ENCODE peak calls at places on chromosomes 5 and 9, in ten cellular contexts. V is body of pancreas; P is IMR-90; H is Caco-2; Z is breast epithelium; Q is right lobe of liver; M is CD8-positive, alpha-beta memory T cell; R is GM23338; Y is Panc1; L is heart left ventricle. C is an unnamed sample. For H3K4me1 and H3K36me3, the result is how much of the 10 kb centered on the place peaks cover.

GRCh38 chr9:20524776-20525175 is 97.5 kb downstream of the MLLT3 start:
- DNase-seq in M (no peak), P (no peak), Q (no peak), Y (no peak), L (no peak), Z (no peak), R (peak), V (no peak), H (no peak), C (no peak)

GRCh38 chr9:111362526-111362925 is 32.5 kb upstream of the OR2K2 start:
- DNase-seq in M (no peak), Q (no peak), P (no peak), Y (no peak), V (no peak), H (no peak), L (no peak), Z (no peak), R (no peak), C (no peak)

GRCh38 chr5:172596638-172597231 is 44.3 kb upstream of the NEURL1B start:
- DNase-seq in L (no peak), P (no peak), M (no peak), H (peak), Y (no peak), R (no peak), Q (no peak), V (no peak), Z (no peak), C (no peak)

GRCh38 chr9:128683340-128684064 is 5.5 kb upstream of the SET start:
- DNase-seq in V (peak), M (peak), P (peak), Y (no peak), Q (peak), R (peak), H (peak), Z (no peak), L (peak), C (peak)

GRCh38 chr5:112290667-112291066 is 128.4 kb downstream of the EPB41L4A start:
- DNase-seq in L (no peak), Y (no peak), V (no peak), M (no peak), Z (no peak), R (no peak), P (no peak), H (no peak), Q (no peak), C (no peak)

GRCh38 chr9:75990905-75991304 is 100.4 kb downstream of the PCSK5 start:
- DNase-seq in V (no peak), M (no peak), Y (no peak), R (no peak), P (no peak), L (no peak), Z (no peak), H (no peak), Q (no peak), C (no peak)

GRCh38 chr9:34719021-34719768 is 9.3 kb upstream of the CCL21 start:
- DNase-seq in Q (no peak), V (no peak), L (no peak), Y (no peak), Z (no peak), R (no peak), H (no peak), P (no peak), M (no peak), C (no peak)

GRCh38 chr5:62256161-62257017 is 49.6 kb upstream of the KIF2A start:
- DNase-seq in R (no peak), Z (no peak), P (no peak), V (peak), Y (no peak), Q (no peak), M (peak), L (no peak), H (no peak), C (no peak)

GRCh38 chr5:135913713-135914626 is 18.3 kb upstream of the IL9 start:
- DNase-seq in H (no peak), L (no peak), Q (no peak), P (no peak), M (no peak), Z (no peak), V (no peak), Y (no peak), R (no peak), C (no peak)

GRCh38 chr9:10251490-10251889 is 361.3 kb downstream of the PTPRD start:
- DNase-seq in P (peak), Y (no peak), H (no peak), Z (no peak), R (no peak), M (no peak), V (no peak), L (no peak), Q (no peak), C (no peak)

GRCh38 chr9:16705121-16705604 is 165.3 kb downstream of the BNC2 start:
- DNase-seq in P (peak), V (peak), Z (peak), R (peak), H (no peak), Y (peak), Q (peak), L (peak), M (no peak), C (peak)

GRCh38 chr5:52783226-52783959 is 4.3 kb upstream of the ITGA1 start:
- DNase-seq in M (no peak), L (peak), Y (no peak), Q (no peak), V (no peak), H (no peak), Z (no peak), R (no peak), P (no peak), C (no peak)

GRCh38 chr9:97502984-97503861 is 1.8 kb downstream of the TMOD1 start:
- DNase-seq in M (no peak), P (no peak), L (no peak), H (no peak), R (peak), Y (no peak), Q (no peak), Z (no peak), V (peak), C (no peak)

GRCh38 chr5:27472000-27472763 is 433.8 kb upstream of the CDH9 start:
- DNase-seq in Z (no peak), H (peak), Y (no peak), P (peak), Q (no peak), L (no peak), R (peak), V (peak), M (no peak), C (no peak)

GRCh38 chr9:31027678-31028077 is 1356.8 kb upstream of the ACO1 start:
- DNase-seq in Y (no peak), R (no peak), P (no peak), Q (no peak), V (no peak), L (no peak), Z (no peak), H (no peak), M (no peak), C (no peak)

GRCh38 chr5:107067391-107067790 is 603.3 kb downstream of the EFNA5 start:
- DNase-seq in L (peak), V (no peak), M (no peak), P (no peak), Q (no peak), H (no peak), Z (no peak), R (peak), Y (no peak), C (peak)

GRCh38 chr5:137566780-137567179 is 67.7 kb upstream of the SPOCK1 start:
- DNase-seq in Z (no peak), R (no peak), P (no peak), M (no peak), H (no peak), L (no peak), V (no peak), Y (no peak), Q (no peak), C (no peak)

GRCh38 chr5:106956901-106957300 is 713.8 kb downstream of the EFNA5 start:
- DNase-seq in Q (no peak), P (no peak), Z (no peak), V (no peak), M (no peak), Y (no peak), R (no peak), L (no peak), H (no peak), C (no peak)

DNA sequence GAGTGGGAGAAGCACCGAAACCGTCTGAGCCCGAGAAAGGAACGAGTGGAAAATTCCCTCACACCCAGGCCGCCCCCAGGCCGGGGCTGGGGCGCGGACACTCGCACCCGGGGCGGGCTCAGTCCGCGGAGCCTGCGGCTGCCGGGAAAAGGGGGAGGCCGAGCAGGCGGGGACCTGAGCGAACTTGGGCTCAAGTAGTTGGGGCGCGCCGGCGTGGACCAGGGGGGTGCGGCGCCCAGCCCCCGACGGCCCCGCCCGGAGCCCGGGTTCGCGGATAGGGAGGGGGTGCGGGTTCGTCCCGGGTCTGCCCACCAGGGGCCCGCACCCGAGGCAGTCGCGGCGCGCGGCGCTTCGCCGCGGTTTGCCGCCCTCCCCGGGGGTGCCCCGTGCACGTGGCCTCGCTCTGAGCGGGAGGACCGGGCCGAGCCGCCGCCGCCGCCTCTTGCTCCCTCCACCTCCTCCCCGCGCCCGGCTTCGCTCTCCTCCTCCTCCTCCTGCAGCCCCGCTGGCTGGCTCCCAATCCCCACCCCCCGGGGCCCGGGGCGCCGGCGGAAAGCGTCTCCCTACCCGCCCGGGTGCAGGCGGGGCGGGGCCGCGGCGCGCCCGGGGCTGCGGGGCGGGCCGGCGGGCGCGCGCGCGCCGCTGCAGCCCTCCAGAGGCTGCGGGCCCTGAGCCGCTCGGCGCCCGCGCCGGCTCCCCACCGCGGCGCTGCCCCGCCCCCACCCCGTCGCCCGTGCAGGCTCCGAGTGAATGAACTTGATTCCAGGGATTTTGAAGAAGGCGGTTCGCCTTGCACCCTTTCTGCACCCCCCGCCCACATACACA is 1.2 kb upstream of the NFIB start:
- DNase-seq in H (no peak), Y (no peak), M (peak), Q (peak), L (peak), V (peak), R (peak), P (peak), Z (peak), C (peak)
- H3K4me1 ChIP-seq in H (under half), Y (under half), M (under half), Q (under half), L (under half), V (under half), R (under half), P (under half), Z (under half), C (half or more)

GRCh38 chr5:77616920-77617319 is 21.6 kb downstream of the OTP start:
- DNase-seq in M (no peak), R (no peak), Q (no peak), H (no peak), L (no peak), Z (no peak), V (no peak), P (no peak), Y (no peak), C (no peak)
- H3K36me3 ChIP-seq in M (under half), R (under half), Q (under half), H (under half), L (under half), Z (under half), V (under half), P (under half), Y (under half), C (under half)

DNA sequence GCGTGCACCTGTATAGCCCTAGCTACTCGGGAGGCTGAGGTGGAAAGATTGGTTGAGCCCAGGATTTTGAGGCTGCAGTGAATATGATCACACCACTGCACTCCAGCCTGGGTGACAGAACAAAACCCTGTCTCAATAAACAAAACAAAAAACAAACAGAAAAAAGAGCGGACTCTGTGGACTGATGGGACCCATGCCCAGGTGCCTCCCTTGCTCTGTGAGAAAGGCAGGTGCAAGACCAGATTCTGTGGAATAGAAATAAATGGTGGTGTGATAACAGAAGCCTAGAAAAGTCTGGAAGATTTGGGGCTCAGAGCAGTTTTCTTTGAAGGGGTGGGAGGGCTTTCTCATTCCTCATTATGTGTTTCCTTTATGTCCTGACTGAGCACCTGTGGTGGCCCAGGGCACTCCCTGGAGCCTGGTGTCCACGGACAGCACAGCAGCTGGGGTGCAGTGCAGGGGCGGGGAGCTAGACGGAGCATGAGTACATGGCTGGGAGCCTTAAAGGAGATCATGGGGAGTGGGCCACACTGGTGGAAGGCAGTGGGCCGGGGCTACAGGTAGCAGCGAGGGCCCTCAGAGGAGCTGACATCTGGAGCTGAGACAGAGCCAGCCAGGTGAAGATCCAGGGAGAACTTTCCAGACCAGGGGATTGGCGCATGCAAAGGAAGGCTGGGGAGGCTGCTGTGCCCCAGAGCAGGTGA is 15.4 kb upstream of the CEL start:
- DNase-seq in Z (no peak), Y (no peak), H (no peak), L (no peak), P (no peak), V (no peak), Q (no peak), M (no peak), R (no peak), C (no peak)
- H3K4me1 ChIP-seq in Z (under half), Y (under half), H (under half), L (under half), P (under half), V (half or more), Q (under half), M (under half), R (under half), C (under half)

GRCh38 chr5:17258429-17258828 is 41.0 kb downstream of the BASP1 start:
- DNase-seq in V (no peak), R (no peak), M (no peak), Q (no peak), P (peak), Z (no peak), H (no peak), L (no peak), Y (no peak), C (no peak)
- H3K36me3 ChIP-seq in V (under half), R (under half), M (under half), Q (under half), P (under half), Z (under half), H (under half), L (under half), Y (under half), C (under half)

DNA sequence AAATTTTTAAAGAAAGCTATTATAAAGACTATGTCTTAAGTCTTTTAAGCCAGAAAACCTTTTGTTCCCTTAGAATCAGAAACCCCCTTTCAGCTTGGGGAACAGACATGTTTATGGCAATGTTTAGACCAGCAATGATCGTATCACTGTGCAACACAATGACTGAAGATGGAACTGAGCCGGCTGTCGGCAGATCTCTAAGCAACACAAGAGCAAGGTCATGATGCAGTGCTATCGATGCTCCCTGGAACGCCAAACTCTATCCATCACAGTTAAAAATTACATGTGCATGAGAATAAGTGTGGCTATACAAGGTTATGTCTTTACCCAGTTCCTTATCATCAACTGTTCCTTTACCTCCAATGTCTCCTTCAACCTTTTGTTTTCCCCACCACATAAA is 1.8 kb upstream of the RNF44 start:
- DNase-seq in L (no peak), P (no peak), R (no peak), Q (no peak), Z (no peak), V (no peak), M (no peak), Y (no peak), H (no peak), C (no peak)
- H3K4me1 ChIP-seq in L (under half), P (under half), R (under half), Q (under half), Z (under half), V (half or more), M (half or more), Y (half or more), H (under half), C (half or more)

GRCh38 chr5:10564838-10565784 is 1.2 kb downstream of the ANKRD33B start:
- DNase-seq in Z (no peak), P (no peak), L (peak), Y (no peak), V (no peak), H (no peak), Q (peak), R (peak), M (peak), C (peak)

GRCh38 chr5:10563132-10563939 is 534 bp upstream of the ANKRD33B start:
- DNase-seq in Z (no peak), Y (no peak), H (no peak), V (peak), P (peak), L (peak), R (peak), M (peak), Q (peak), C (peak)

GRCh38 chr5:10565785-10566506 is 2.1 kb downstream of the ANKRD33B start:
- DNase-seq in Q (no peak), Z (no peak), H (no peak), R (no peak), V (no peak), Y (no peak), M (no peak), P (no peak), L (peak), C (no peak)

GRCh38 chr5:10562202-10563131 is 1.4 kb upstream of the ANKRD33B start:
- DNase-seq in P (peak), V (no peak), Q (no peak), H (no peak), Z (no peak), M (no peak), R (peak), Y (no peak), L (no peak), C (no peak)

GRCh38 chr5:10563940-10564837 is at the start of gene ANKRD33B:
- DNase-seq in V (peak), Y (no peak), R (peak), P (peak), Q (peak), M (peak), H (peak), L (peak), Z (no peak), C (peak)
- H3K36me3 ChIP-seq in V (under half), Y (under half), R (under half), P (under half), Q (under half), M (under half), H (under half), L (under half), Z (under half), C (under half)

DNA sequence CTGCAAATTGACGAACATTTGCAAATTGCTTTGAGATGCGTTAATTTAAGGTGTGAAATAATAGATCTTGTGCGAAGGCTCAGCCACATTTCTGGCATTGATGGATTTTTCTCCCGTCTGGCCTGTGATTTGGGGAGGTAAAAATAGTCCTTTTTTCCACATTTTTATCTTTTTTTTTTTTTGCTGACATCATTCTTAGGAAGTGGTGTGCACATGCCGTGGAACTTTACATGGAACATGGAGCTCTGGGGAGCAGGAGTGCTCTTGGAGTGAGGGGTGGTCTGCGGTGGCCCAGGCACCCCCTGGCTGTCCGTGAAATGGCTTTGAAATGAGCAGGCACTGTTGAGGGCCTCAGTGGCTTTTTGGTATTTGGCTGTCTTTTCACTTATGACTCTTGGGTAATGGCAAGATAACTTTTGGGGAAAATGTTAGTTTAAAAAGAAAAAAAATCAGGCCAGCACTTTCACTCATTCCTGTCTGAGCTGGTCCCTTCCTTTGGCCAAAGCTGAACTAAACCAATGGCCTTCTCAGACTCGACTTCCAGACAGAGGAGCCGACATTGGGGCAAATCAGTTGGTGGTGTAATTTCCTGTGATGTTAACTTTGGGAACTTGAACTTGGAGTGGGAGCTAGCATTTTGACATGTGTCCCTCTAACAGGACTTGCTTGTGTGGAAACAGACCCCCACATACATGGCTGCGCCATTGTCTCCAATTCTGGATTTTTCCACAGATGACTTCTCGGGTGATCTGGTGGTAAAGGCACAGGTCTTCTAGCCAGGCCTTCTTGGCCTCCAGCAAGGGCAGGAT is 4.2 kb downstream of the NEK6 start:
- DNase-seq in H (no peak), M (no peak), Z (no peak), R (no peak), L (no peak), P (no peak), V (no peak), Y (no peak), Q (no peak), C (no peak)
- H3K4me1 ChIP-seq in H (under half), M (under half), Z (under half), R (under half), L (under half), P (half or more), V (half or more), Y (half or more), Q (half or more), C (half or more)

GRCh38 chr9:114170792-114171461 is 15.6 kb downstream of the COL27A1 start:
- DNase-seq in M (no peak), Q (no peak), P (no peak), L (no peak), Y (no peak), R (no peak), V (no peak), Z (no peak), H (no peak), C (no peak)
- H3K36me3 ChIP-seq in M (under half), Q (under half), P (under half), L (under half), Y (under half), R (under half), V (under half), Z (under half), H (under half), C (under half)

GRCh38 chr5:10736354-10736753 is 24.7 kb downstream of the DAP start:
- DNase-seq in M (no peak), R (no peak), Q (no peak), V (no peak), Z (no peak), H (no peak), Y (no peak), P (no peak), L (no peak), C (no peak)

GRCh38 chr5:10740384-10740783 is 20.6 kb downstream of the DAP start:
- DNase-seq in M (no peak), P (no peak), Q (no peak), Y (no peak), R (no peak), L (no peak), Z (no peak), H (no peak), V (no peak), C (no peak)

GRCh38 chr5:10736808-10737207 is 24.2 kb downstream of the DAP start:
- DNase-seq in H (no peak), L (no peak), V (peak), M (no peak), R (no peak), Z (no peak), P (no peak), Y (no peak), Q (no peak), C (no peak)

GRCh38 chr5:10735569-10736255 is 25.3 kb downstream of the DAP start:
- DNase-seq in H (no peak), Y (no peak), V (peak), Z (no peak), M (no peak), P (no peak), R (no peak), L (no peak), Q (no peak), C (no peak)

GRCh38 chr5:10737880-10738279 is 23.2 kb downstream of the DAP start:
- DNase-seq in R (no peak), P (no peak), Z (no peak), L (no peak), Y (no peak), H (no peak), Q (no peak), V (no peak), M (no peak), C (no peak)
- H3K4me1 ChIP-seq in R (under half), P (under half), Z (under half), L (under half), Y (under half), H (under half), Q (half or more), V (half or more), M (under half), C (under half)